ENCODE peak calls at places on chromosomes 5 and 9, in six cellular contexts. One of them, this sample, is unnamed.

GRCh38 chr5:82440041-82440440 is 161.9 kb upstream of the RPS23 start:
- DNase-seq in lower leg skin: no peak
- DNase-seq in Peyer's patch: no peak
- DNase-seq in endothelial cell of umbilical vein: no peak
- DNase-seq in A549: no peak
- DNase-seq in heart left ventricle: no peak
- DNase-seq in this sample: no peak

GRCh38 chr9:101738566-101739183 is at the start of gene GRIN3A:
- DNase-seq in lower leg skin: no peak
- DNase-seq in Peyer's patch: peak
- DNase-seq in endothelial cell of umbilical vein: no peak
- DNase-seq in A549: peak
- DNase-seq in heart left ventricle: peak
- DNase-seq in this sample: no peak

GRCh38 chr5:1763960-1764605 is 35.6 kb downstream of the MRPL36 start:
- DNase-seq in lower leg skin: no peak
- DNase-seq in Peyer's patch: no peak
- DNase-seq in endothelial cell of umbilical vein: no peak
- DNase-seq in A549: no peak
- DNase-seq in heart left ventricle: peak
- DNase-seq in this sample: no peak

GRCh38 chr9:97525451-97525850 is 24.0 kb downstream of the TMOD1 start:
- DNase-seq in lower leg skin: no peak
- DNase-seq in Peyer's patch: no peak
- DNase-seq in endothelial cell of umbilical vein: no peak
- DNase-seq in A549: no peak
- DNase-seq in heart left ventricle: no peak
- DNase-seq in this sample: no peak

GRCh38 chr5:23412011-23412410 is 95.4 kb upstream of the PRDM9 start:
- DNase-seq in lower leg skin: no peak
- DNase-seq in Peyer's patch: no peak
- DNase-seq in endothelial cell of umbilical vein: no peak
- DNase-seq in A549: no peak
- DNase-seq in heart left ventricle: no peak
- DNase-seq in this sample: no peak

GRCh38 chr5:148394587-148395019 is 10.8 kb downstream of the FBXO38 start:
- DNase-seq in lower leg skin: no peak
- DNase-seq in Peyer's patch: no peak
- DNase-seq in endothelial cell of umbilical vein: no peak
- DNase-seq in A549: no peak
- DNase-seq in heart left ventricle: no peak
- DNase-seq in this sample: no peak

GRCh38 chr9:120542701-120543490 is 37.1 kb downstream of the CDK5RAP2 start:
- DNase-seq in lower leg skin: no peak
- DNase-seq in Peyer's patch: no peak
- DNase-seq in endothelial cell of umbilical vein: peak
- DNase-seq in A549: no peak
- DNase-seq in heart left ventricle: no peak
- DNase-seq in this sample: no peak

GRCh38 chr5:17203329-17204132 is 13.9 kb upstream of the BASP1 start:
- DNase-seq in lower leg skin: peak
- DNase-seq in Peyer's patch: no peak
- DNase-seq in endothelial cell of umbilical vein: peak
- DNase-seq in A549: peak
- DNase-seq in heart left ventricle: no peak
- DNase-seq in this sample: peak

GRCh38 chr5:130206686-130207085 is 302.4 kb downstream of the CHSY3 start:
- DNase-seq in lower leg skin: no peak
- DNase-seq in Peyer's patch: no peak
- DNase-seq in endothelial cell of umbilical vein: no peak
- DNase-seq in A549: no peak
- DNase-seq in heart left ventricle: no peak
- DNase-seq in this sample: no peak

GRCh38 chr9:101477214-101477613 is 41.6 kb upstream of the ALDOB start:
- DNase-seq in lower leg skin: no peak
- DNase-seq in Peyer's patch: no peak
- DNase-seq in endothelial cell of umbilical vein: no peak
- DNase-seq in A549: no peak
- DNase-seq in heart left ventricle: no peak
- DNase-seq in this sample: no peak

GRCh38 chr5:157132302-157132612 is 10.4 kb downstream of the MED7 start:
- DNase-seq in lower leg skin: no peak
- DNase-seq in Peyer's patch: no peak
- DNase-seq in endothelial cell of umbilical vein: no peak
- DNase-seq in A549: no peak
- DNase-seq in heart left ventricle: no peak
- DNase-seq in this sample: no peak

GRCh38 chr9:83125671-83126070 is 62.7 kb upstream of the RASEF start:
- DNase-seq in lower leg skin: no peak
- DNase-seq in Peyer's patch: no peak
- DNase-seq in endothelial cell of umbilical vein: no peak
- DNase-seq in A549: no peak
- DNase-seq in heart left ventricle: no peak
- DNase-seq in this sample: no peak

GRCh38 chr9:21015122-21015815 is 16.2 kb downstream of the HACD4 start:
- DNase-seq in lower leg skin: no peak
- DNase-seq in Peyer's patch: no peak
- DNase-seq in endothelial cell of umbilical vein: peak
- DNase-seq in A549: no peak
- DNase-seq in heart left ventricle: no peak
- DNase-seq in this sample: no peak

GRCh38 chr5:165630211-165630866 is 2124.9 kb downstream of the MAT2B start:
- DNase-seq in lower leg skin: peak
- DNase-seq in Peyer's patch: no peak
- DNase-seq in endothelial cell of umbilical vein: peak
- DNase-seq in A549: peak
- DNase-seq in heart left ventricle: no peak
- DNase-seq in this sample: peak

DNA sequence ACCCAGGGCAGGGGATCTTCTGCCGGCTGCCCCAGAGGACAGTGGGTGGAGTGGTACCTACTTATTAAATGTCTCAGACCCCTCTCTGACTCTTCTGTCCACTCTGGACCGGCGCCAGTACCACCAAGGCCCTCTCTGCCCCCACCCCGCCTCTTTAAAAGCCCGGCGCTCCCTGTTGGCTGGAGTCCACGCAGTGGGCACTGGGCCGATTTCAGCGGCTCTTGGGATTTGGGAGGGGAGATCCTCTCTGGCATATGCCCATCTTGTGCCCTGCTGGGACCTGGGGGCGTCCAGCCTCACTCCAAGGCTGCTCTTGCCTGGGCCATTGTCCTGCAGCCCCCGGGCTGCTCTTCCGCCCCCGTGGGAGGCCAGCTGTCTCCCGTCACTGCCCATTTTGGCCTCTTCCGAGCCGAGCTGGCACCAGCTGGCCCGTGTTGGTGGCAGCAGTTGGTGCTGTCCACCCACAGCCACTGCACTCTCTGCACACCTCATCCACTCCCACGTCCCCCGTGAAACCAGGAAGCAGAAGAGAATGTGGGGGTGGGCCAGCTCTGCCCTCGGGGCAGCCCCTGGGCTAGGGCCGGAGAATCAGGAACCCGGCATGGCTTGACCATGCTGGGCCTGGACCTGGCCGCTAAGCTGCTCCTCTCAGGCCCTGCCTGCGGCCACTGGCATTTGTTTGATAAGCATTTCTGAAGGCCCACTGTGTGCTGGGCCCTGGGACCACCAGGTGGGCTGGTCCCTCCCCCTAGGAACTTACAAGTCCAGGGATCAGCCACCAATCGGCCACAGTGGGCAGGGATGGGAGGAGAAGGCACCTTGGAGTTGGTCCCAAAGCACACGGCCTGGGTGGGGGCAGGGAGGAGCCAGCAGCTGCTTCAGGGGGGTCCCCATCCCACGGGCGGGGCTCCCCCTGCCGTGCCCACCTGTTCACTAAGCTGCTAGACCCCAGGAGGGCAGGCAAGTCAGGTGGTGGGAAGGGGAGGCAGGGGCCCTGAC is 2.1 kb downstream of the C8G start:
- DNase-seq in lower leg skin: no peak
- DNase-seq in Peyer's patch: no peak
- DNase-seq in endothelial cell of umbilical vein: no peak
- DNase-seq in A549: no peak
- DNase-seq in heart left ventricle: peak
- DNase-seq in this sample: no peak
- TF ChIP-seq POLR2A in lower leg skin: no peak
- TF ChIP-seq POLR2A in Peyer's patch: no peak
- TF ChIP-seq POLR2A in endothelial cell of umbilical vein: no peak
- TF ChIP-seq POLR2A in A549: no peak
- TF ChIP-seq POLR2A in heart left ventricle: no peak
- TF ChIP-seq POLR2A in this sample: no peak

GRCh38 chr9:76884823-76885222 is 21.1 kb downstream of the PRUNE2 start:
- DNase-seq in lower leg skin: no peak
- DNase-seq in Peyer's patch: no peak
- DNase-seq in endothelial cell of umbilical vein: no peak
- DNase-seq in A549: no peak
- DNase-seq in heart left ventricle: no peak
- DNase-seq in this sample: no peak

GRCh38 chr9:76886318-76886717 is 19.6 kb downstream of the PRUNE2 start:
- DNase-seq in lower leg skin: no peak
- DNase-seq in Peyer's patch: no peak
- DNase-seq in endothelial cell of umbilical vein: no peak
- DNase-seq in A549: no peak
- DNase-seq in heart left ventricle: no peak
- DNase-seq in this sample: no peak

GRCh38 chr9:76883341-76883740 is 22.6 kb downstream of the PRUNE2 start:
- DNase-seq in lower leg skin: no peak
- DNase-seq in Peyer's patch: no peak
- DNase-seq in endothelial cell of umbilical vein: no peak
- DNase-seq in A549: no peak
- DNase-seq in heart left ventricle: no peak
- DNase-seq in this sample: no peak

GRCh38 chr9:76887951-76888350 is 18.0 kb downstream of the PRUNE2 start:
- DNase-seq in lower leg skin: no peak
- DNase-seq in Peyer's patch: no peak
- DNase-seq in endothelial cell of umbilical vein: no peak
- DNase-seq in A549: no peak
- DNase-seq in heart left ventricle: no peak
- DNase-seq in this sample: no peak

DNA sequence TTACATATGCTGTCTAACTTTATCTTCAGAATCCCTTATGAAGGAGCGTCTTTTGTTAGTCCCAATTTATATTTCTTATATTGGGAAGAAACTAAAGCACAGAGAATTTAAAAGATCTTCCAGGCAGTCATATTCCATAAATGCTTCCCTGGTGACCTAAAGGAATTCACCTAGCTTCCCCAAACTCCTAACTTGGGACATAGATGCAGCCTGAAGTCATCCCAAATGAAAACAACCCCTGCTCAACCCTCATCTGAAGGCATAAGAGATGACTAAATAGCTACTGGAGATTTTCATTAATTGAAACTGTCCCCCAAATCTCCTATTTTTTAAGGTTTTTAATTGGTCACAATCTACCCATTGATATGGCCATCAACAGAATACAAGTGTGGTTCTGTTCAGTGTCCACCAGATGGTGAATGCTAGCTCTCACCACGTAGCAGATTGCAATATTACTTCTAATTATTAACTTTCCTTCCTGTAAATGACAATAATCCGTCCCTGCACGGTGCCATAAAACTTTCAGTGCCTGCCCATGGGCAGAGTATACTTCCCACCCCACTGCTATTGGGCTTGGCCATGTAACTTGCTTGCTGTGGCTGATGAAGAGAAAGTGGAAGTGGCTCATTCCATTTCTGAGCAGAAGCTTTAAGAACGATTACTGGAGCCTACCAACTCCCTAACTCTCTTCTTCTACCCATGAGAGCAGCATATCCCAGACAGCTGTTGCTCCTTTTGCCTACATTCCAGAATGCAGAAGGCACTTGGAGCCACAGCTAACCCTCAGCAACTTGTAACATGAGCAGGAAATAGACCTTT is 18.7 kb downstream of the PRUNE2 start:
- DNase-seq in lower leg skin: no peak
- DNase-seq in Peyer's patch: peak
- DNase-seq in endothelial cell of umbilical vein: no peak
- DNase-seq in A549: no peak
- DNase-seq in heart left ventricle: no peak
- DNase-seq in this sample: no peak
- TF ChIP-seq POLR2A in lower leg skin: no peak
- TF ChIP-seq POLR2A in Peyer's patch: peak
- TF ChIP-seq POLR2A in endothelial cell of umbilical vein: no peak
- TF ChIP-seq POLR2A in A549: no peak
- TF ChIP-seq POLR2A in heart left ventricle: no peak
- TF ChIP-seq POLR2A in this sample: no peak

GRCh38 chr5:134142088-134142487 is 27.6 kb downstream of the TCF7 start:
- DNase-seq in lower leg skin: peak
- DNase-seq in Peyer's patch: no peak
- DNase-seq in endothelial cell of umbilical vein: no peak
- DNase-seq in A549: no peak
- DNase-seq in heart left ventricle: no peak
- DNase-seq in this sample: no peak

GRCh38 chr5:134139377-134139851 is 24.9 kb downstream of the TCF7 start:
- DNase-seq in lower leg skin: no peak
- DNase-seq in Peyer's patch: no peak
- DNase-seq in endothelial cell of umbilical vein: no peak
- DNase-seq in A549: no peak
- DNase-seq in heart left ventricle: no peak
- DNase-seq in this sample: no peak

GRCh38 chr5:134141346-134142050 is 27.0 kb downstream of the TCF7 start:
- DNase-seq in lower leg skin: peak
- DNase-seq in Peyer's patch: no peak
- DNase-seq in endothelial cell of umbilical vein: no peak
- DNase-seq in A549: no peak
- DNase-seq in heart left ventricle: no peak
- DNase-seq in this sample: no peak

GRCh38 chr5:134139891-134140469 is 25.5 kb downstream of the TCF7 start:
- DNase-seq in lower leg skin: peak
- DNase-seq in Peyer's patch: no peak
- DNase-seq in endothelial cell of umbilical vein: no peak
- DNase-seq in A549: no peak
- DNase-seq in heart left ventricle: no peak
- DNase-seq in this sample: no peak

DNA sequence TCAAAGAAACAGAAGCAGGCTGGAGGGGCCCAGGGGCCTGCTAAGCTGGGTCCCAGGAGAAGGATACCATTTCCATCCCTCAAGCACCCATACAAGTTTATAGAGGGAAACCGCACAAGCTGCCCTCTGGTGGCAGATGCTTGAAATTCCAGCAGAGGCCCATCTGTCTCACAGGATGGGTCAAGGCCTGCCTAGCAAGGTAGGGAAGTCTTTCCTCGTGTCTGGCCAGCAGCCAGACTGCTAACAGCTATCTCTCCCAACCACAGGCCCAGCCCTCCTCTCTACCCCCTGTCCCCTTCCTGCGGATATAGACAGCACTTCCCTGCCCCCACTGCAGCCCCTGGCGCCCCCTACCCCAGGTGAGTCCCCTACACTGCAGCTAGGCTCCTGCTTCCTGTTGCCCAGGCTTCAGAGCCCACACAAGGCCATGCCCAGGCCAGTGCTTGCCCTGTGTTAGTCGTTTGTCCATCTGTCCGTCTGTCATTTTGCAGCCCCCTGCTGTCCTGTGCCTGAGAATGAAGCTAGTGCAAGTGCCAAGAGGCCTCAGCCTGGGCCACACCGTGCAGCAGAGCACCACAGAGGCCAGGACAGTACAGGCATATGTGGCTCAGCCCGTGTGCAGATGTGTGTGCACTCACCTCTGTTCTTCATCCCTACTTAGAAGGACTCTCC is 26.2 kb downstream of the TCF7 start:
- DNase-seq in lower leg skin: peak
- DNase-seq in Peyer's patch: peak
- DNase-seq in endothelial cell of umbilical vein: peak
- DNase-seq in A549: peak
- DNase-seq in heart left ventricle: no peak
- DNase-seq in this sample: peak
- TF ChIP-seq POLR2A in lower leg skin: no peak
- TF ChIP-seq POLR2A in Peyer's patch: peak
- TF ChIP-seq POLR2A in endothelial cell of umbilical vein: no peak
- TF ChIP-seq POLR2A in A549: no peak
- TF ChIP-seq POLR2A in heart left ventricle: no peak
- TF ChIP-seq POLR2A in this sample: no peak

GRCh38 chr9:114367823-114368609 is 19.8 kb downstream of the AKNA start:
- DNase-seq in lower leg skin: no peak
- DNase-seq in Peyer's patch: peak
- DNase-seq in endothelial cell of umbilical vein: no peak
- DNase-seq in A549: no peak
- DNase-seq in heart left ventricle: no peak
- DNase-seq in this sample: no peak
- TF ChIP-seq POLR2A in lower leg skin: no peak
- TF ChIP-seq POLR2A in Peyer's patch: no peak
- TF ChIP-seq POLR2A in endothelial cell of umbilical vein: no peak
- TF ChIP-seq POLR2A in A549: no peak
- TF ChIP-seq POLR2A in heart left ventricle: no peak
- TF ChIP-seq POLR2A in this sample: no peak